ENCODE peak calls at places on chromosome 2, in seven cellular contexts. O is K562, V is GM12878, S is SK-N-SH, M is H1, Q is GM12892, H is HepG2. D is an unnamed sample.

GRCh38 chr2:33238111-33238510 is 238.3 kb upstream of the RASGRP3 start:
- DNase-seq in S (no peak), O (no peak), Q (no peak), H (no peak), M (no peak), V (no peak), D (no peak)

GRCh38 chr2:171158790-171159325 is 1.8 kb downstream of the TLK1 start:
- DNase-seq in Q (no peak), S (peak), M (no peak), H (no peak), O (no peak), V (no peak), D (no peak)

GRCh38 chr2:113126845-113127645 is at the start of gene IL1RN:
- DNase-seq in Q (no peak), M (peak), H (peak), O (no peak), V (no peak), S (no peak), D (no peak)

GRCh38 chr2:240956161-240956934 is 42.1 kb upstream of the SNED1 start:
- DNase-seq in V (no peak), S (peak), O (no peak), M (peak), Q (peak), H (no peak), D (no peak)

GRCh38 chr2:241894681-241895426 is 25.3 kb downstream of the RTP5 start:
- DNase-seq in V (no peak), M (peak), H (no peak), Q (no peak), S (no peak), O (no peak), D (no peak)

GRCh38 chr2:109376796-109377495 is 236.8 kb downstream of the SEPTIN10 start:
- DNase-seq in H (no peak), M (peak), V (no peak), S (no peak), O (no peak), Q (no peak), D (no peak)

GRCh38 chr2:58557166-58557565 is 316.0 kb upstream of the FANCL start:
- DNase-seq in S (no peak), V (no peak), H (no peak), Q (no peak), M (no peak), O (no peak), D (no peak)

GRCh38 chr2:176461098-176461497 is 191.9 kb downstream of the MTX2 start:
- DNase-seq in V (no peak), H (no peak), M (no peak), O (no peak), Q (no peak), S (no peak), D (no peak)

GRCh38 chr2:127630409-127631183 is 15.4 kb upstream of the GPR17 start:
- DNase-seq in S (no peak), Q (no peak), V (no peak), O (no peak), M (no peak), H (no peak), D (no peak)

GRCh38 chr2:46431481-46432235 is 47.7 kb upstream of the TMEM247 start:
- DNase-seq in S (peak), M (no peak), Q (no peak), H (no peak), O (peak), V (no peak), D (no peak)

GRCh38 chr2:16394072-16394985 is 271.3 kb downstream of the CYRIA start:
- DNase-seq in H (peak), V (no peak), S (peak), M (no peak), O (peak), Q (no peak), D (no peak)

GRCh38 chr2:24491626-24492282 is 700 bp downstream of the NCOA1 start:
- DNase-seq in V (no peak), S (peak), M (peak), Q (peak), O (peak), H (no peak), D (peak)

GRCh38 chr2:28152585-28153284 is 239.9 kb upstream of the FOSL2 start:
- DNase-seq in S (no peak), O (no peak), V (no peak), H (no peak), M (no peak), Q (no peak), D (no peak)

GRCh38 chr2:219230201-219230540 is 565 bp downstream of the ANKZF1 start:
- DNase-seq in Q (no peak), V (no peak), M (peak), S (peak), H (peak), O (peak), D (no peak)

GRCh38 chr2:177908182-177908581 is 164.4 kb downstream of the PDE11A start:
- DNase-seq in Q (no peak), S (no peak), O (peak), M (no peak), V (no peak), H (no peak), D (no peak)

GRCh38 chr2:43424262-43425207 is 171.3 kb downstream of the THADA start:
- DNase-seq in O (no peak), S (no peak), H (peak), M (no peak), Q (no peak), V (no peak), D (no peak)

GRCh38 chr2:188142636-188143035 is 149.0 kb upstream of the GULP1 start:
- DNase-seq in M (no peak), S (no peak), Q (no peak), V (no peak), O (no peak), H (no peak), D (no peak)

GRCh38 chr2:118224144-118224887 is 136.0 kb downstream of the INSIG2 start:
- DNase-seq in S (peak), Q (peak), V (no peak), M (peak), H (no peak), O (no peak), D (peak)

GRCh38 chr2:73386342-73386868 is 769 bp downstream of the ALMS1 start:
- DNase-seq in Q (no peak), V (no peak), M (no peak), H (no peak), S (no peak), O (no peak), D (no peak)

GRCh38 chr2:27891063-27891819 is 712 bp downstream of the BABAM2 start:
- DNase-seq in H (peak), S (peak), Q (peak), V (peak), M (peak), O (peak), D (peak)

GRCh38 chr2:240991378-240992263 is 6.8 kb upstream of the SNED1 start:
- DNase-seq in O (peak), V (no peak), S (no peak), M (peak), H (peak), Q (no peak), D (no peak)

GRCh38 chr2:232901711-232902578 is 31.9 kb downstream of the SNORC start:
- DNase-seq in M (no peak), S (peak), H (peak), O (peak), Q (no peak), V (no peak), D (no peak)

GRCh38 chr2:218865999-218866398 is 6.4 kb downstream of the WNT6 start:
- DNase-seq in V (no peak), Q (no peak), O (no peak), S (no peak), M (no peak), H (no peak), D (no peak)

GRCh38 chr2:240499309-240500301 is 58.2 kb downstream of the ANKMY1 start:
- DNase-seq in H (no peak), V (no peak), S (peak), M (no peak), Q (no peak), O (no peak), D (no peak)

GRCh38 chr2:216013080-216013909 is at the start of gene MREG:
- DNase-seq in H (peak), V (no peak), O (peak), S (peak), Q (peak), M (peak), D (peak)

GRCh38 chr2:85175369-85176299 is 42.4 kb downstream of the TCF7L1 start:
- DNase-seq in V (no peak), S (no peak), H (peak), Q (no peak), M (no peak), O (no peak), D (no peak)

GRCh38 chr2:132384491-132385186 is 32.0 kb upstream of the GPR39 start:
- DNase-seq in S (no peak), V (no peak), Q (no peak), O (no peak), M (no peak), H (no peak), D (no peak)

GRCh38 chr2:173287594-173287993 is 67.1 kb upstream of the CDCA7 start:
- DNase-seq in H (no peak), S (no peak), M (no peak), Q (no peak), V (no peak), O (no peak), D (no peak)
- TF ChIP-seq POLR2AphosphoS5 in H (no peak), S (no peak), M (no peak), Q (no peak), V (no peak), O (no peak), D (no peak)

DNA sequence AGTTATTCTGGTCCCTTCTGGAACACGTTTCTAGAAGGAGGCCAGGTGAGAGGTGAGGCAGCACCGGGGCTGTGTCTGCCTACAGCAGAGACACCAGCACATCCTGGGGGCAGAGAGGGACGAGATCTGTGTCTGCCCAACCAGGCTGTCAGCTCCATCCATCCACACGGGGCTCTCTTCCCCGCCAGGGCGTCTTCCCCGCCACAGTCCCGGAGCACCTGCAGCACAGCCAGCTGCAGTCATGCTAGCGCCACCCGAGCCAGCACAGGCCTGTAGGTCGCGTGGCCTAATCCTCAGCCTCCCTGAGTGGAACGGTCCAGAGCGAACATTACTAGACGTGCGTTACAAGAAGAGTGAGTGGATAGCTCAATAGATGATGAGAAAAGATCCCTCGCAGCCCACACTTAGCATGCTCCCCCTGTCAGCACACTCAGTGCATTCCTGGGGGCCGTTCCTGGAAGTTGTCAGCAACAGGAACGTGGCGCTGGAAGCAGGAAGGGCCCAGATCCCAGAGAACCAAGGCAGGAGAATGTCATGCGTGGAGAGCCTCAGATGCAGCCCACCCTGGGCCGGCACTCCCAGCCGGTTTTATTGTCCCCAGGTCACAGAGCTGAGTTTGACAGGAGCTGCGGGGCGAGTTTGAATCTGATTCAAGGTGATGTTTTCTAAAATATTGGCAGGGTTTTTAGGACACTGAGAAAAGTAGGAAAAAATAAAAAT is 179.0 kb downstream of the TWIST2 start:
- DNase-seq in S (peak), M (peak), H (no peak), O (no peak), V (no peak), Q (no peak), D (no peak)
- TF ChIP-seq TAF1 in S (no peak), M (no peak), H (no peak), O (no peak), V (no peak), Q (no peak), D (no peak)

DNA sequence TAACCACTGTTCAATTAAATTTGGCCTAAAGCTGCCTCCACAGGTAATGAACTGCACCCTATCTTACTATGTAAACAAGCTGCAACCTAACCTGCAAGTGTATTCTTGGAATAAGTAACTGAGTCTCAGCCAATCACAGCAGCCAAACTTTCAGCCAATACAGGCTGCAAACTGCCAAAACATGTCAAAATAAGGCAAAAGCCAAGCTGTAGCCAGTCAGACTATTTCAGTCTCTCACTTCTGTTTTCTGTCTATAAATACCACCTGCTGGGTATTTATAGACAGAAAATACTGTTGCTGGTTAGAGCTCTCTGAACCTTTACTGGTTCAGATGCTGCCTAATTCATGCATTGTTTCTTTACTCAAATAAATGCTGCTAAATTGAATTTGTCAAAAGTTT is 14.3 kb downstream of the C2orf76 start:
- DNase-seq in Q (no peak), S (no peak), O (peak), H (no peak), M (no peak), V (peak), D (no peak)
- TF ChIP-seq POLR2AphosphoS5 in Q (no peak), S (no peak), O (no peak), H (no peak), M (no peak), V (peak), D (peak)

GRCh38 chr2:227456772-227457171 is 15.2 kb upstream of the AGFG1 start:
- DNase-seq in Q (no peak), S (no peak), V (no peak), M (no peak), O (no peak), H (no peak), D (no peak)
- TF ChIP-seq TAF1 in Q (no peak), S (no peak), V (no peak), M (no peak), O (no peak), H (no peak), D (no peak)

GRCh38 chr2:121200011-121200347 is 85.0 kb downstream of the TFCP2L1 start:
- DNase-seq in S (no peak), V (no peak), Q (no peak), H (no peak), O (no peak), M (no peak), D (no peak)

GRCh38 chr2:121199281-121200010 is 85.6 kb downstream of the TFCP2L1 start:
- DNase-seq in Q (no peak), S (no peak), O (no peak), H (no peak), V (no peak), M (no peak), D (no peak)

GRCh38 chr2:121196132-121196848 is 88.7 kb downstream of the TFCP2L1 start:
- DNase-seq in Q (no peak), M (peak), S (no peak), H (no peak), O (no peak), V (no peak), D (no peak)

GRCh38 chr2:121196849-121197155 is 88.2 kb downstream of the TFCP2L1 start:
- DNase-seq in H (no peak), M (no peak), S (no peak), O (no peak), Q (no peak), V (no peak), D (no peak)

DNA sequence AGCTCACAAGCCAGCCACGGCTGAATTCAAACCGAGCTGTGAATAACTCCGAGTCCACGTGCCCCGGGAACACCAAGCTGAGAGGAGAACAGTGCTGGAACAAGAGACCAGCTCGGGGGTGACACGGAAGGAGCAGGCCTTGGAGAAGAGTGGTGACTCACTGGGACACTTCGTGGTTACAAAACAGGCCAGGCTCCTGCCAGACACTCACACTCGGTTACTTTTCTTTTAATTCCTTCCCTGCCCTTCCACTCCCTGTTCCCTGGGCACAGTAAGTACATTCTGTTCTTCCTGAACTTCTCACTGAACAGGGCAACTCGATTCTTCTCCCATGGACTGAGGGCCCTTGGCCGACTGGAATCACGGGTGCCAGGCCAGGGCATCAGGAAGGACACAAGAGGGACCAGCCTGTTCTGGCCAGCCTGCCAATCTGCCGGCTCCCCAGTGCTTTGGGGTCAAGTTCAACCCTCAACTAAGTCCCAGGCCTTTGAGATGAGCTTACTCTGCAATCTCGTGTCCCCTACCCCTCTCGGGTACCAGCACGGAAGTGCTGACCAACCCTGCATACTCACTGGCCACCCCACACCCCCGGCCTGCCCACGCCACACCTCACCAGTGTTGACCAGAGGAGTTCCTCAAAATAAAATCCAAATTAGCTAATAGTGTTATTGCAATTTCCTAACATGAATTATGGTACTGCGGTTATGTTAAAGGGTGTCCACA is 87.5 kb downstream of the TFCP2L1 start:
- DNase-seq in O (peak), Q (no peak), M (no peak), V (no peak), S (no peak), H (no peak), D (no peak)
- TF ChIP-seq POLR2AphosphoS5 in O (no peak), Q (no peak), M (no peak), V (no peak), S (no peak), H (no peak), D (no peak)

DNA sequence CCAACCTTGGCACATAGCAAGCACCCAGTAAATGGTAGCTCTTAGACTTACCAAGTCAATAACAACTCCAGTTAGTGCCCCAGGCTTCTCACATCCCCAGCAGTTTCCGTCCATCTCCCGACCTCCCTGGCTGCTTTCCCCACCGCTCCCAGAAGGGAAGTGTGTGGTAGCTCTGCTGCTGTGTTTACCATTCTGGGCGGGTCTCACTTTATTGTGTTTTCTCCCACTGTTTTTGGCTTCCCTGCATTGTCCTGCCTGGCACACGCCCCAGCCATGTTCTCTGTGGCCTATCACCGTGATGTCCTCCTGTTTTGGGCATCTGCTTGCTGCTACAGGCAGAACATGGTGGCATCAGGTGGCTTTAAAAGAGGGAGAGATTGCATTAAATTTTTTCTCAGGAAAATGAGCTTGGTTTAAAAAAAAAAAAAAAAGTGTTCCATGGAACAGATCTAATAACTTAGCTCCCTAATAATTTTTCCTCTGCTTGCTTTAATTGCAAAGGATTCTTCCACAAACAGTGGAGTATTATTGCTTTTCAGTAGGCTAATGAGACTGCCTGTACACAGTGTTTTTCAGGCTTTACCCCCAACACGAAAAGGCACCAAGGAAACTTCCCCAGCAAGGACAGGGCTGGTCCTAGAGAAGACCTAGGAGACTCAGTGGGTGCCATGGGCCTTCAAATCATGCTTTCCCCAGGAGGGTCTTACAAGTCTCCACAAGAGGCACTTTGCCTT is 8.0 kb upstream of the COX7A2L start:
- DNase-seq in S (no peak), H (no peak), Q (no peak), O (no peak), V (no peak), M (no peak), D (no peak)
- TF ChIP-seq TAF1 in S (no peak), H (no peak), Q (no peak), O (no peak), V (no peak), M (no peak), D (no peak)

GRCh38 chr2:202442882-202443281 is 66.8 kb downstream of the BMPR2 start:
- DNase-seq in M (no peak), V (no peak), H (no peak), Q (no peak), O (peak), S (no peak), D (no peak)
- TF ChIP-seq POLR2AphosphoS5 in M (no peak), V (no peak), H (no peak), Q (no peak), O (no peak), S (no peak), D (no peak)

DNA sequence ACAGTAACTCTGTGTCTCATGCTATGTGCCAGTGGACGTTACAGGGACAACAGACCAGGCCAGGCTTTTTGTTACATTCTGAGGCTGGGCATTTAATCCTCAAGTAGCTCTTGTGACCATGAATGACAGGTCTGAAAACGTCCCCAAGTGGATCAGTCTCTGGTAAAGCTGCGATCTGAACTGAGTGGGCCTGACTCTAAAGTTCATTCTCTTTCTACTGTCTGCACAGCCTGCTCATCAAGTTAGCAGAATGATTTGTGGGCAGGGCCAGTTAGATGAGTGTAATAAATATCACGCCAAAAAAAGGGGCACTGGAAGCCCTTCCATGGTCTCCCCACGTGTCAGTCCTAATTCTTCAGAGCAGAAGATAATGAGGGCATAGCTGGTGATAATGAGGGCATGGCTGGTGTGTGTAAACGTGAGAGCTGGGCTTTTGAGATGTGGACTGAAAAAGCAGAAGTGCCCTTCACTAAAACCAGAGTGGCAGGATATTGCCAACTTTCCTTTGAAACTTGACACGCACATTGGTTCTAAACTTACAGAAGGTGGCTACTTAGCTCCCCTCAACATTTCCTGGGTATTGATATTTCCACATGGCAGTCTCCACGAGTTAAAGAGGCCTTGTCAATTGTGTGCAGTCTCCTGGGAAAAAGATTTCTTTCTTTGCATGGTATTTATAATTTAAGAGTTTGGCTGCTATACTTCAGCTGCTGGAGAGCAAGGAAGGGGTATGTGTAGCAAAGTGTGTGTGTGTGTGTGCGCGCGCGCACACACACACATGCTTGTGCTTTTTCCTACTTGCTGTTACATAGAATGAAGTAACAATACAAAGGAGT is 72.7 kb upstream of the LYPD6B start:
- DNase-seq in O (no peak), H (no peak), Q (no peak), M (no peak), S (no peak), V (peak), D (no peak)
- TF ChIP-seq TAF1 in O (no peak), H (no peak), Q (no peak), M (no peak), S (no peak), V (no peak), D (no peak)